ENCODE peak calls at places on chromosomes 12 and 14, in six cellular contexts. I, Y, A, T, S and E are unnamed samples.

GRCh38 chr12:100574262-100575074 is 984 bp downstream of the GAS2L3 start:
- DNase-seq in A (no peak), S (no peak), Y (no peak), T (no peak), I (no peak), E (no peak)

GRCh38 chr12:121467638-121468403 is 67.9 kb downstream of the RNF34 start:
- DNase-seq in Y (peak; percentile 36), S (no peak), A (peak; percentile 64), I (no peak), T (peak; percentile 81), E (no peak)

GRCh38 chr12:110279976-110280783 is 867 bp upstream of the ATP2A2 start:
- DNase-seq in Y (peak; percentile 58), T (no peak), S (no peak), I (peak; percentile 61), A (peak; percentile 70), E (peak; percentile 38)

GRCh38 chr12:69987453-69988102 is 162.6 kb downstream of the MYRFL start:
- DNase-seq in I (no peak), Y (no peak), A (no peak), T (no peak), S (peak; percentile 75), E (no peak)

GRCh38 chr14:106875503-106875902 is 1349.1 kb downstream of the TMEM121 start:
- DNase-seq in A (no peak), S (no peak), I (no peak), T (no peak), Y (peak; percentile 76), E (no peak)

GRCh38 chr12:31659087-31659942 is at the start of gene ETFBKMT:
- DNase-seq in S (peak; percentile 93), I (peak; percentile 82), Y (peak; percentile 87), A (peak; percentile 93), T (peak; percentile 92), E (peak; percentile 85)

GRCh38 chr12:58367041-58367440 is 425.7 kb downstream of the ATP23 start:
- DNase-seq in S (no peak), I (no peak), Y (no peak), A (no peak), T (no peak), E (no peak)

GRCh38 chr12:46303039-46303666 is 34.3 kb upstream of the SLC38A1 start:
- DNase-seq in S (peak; percentile 18), I (no peak), Y (no peak), T (no peak), A (peak; percentile 2), E (peak; percentile 41)

GRCh38 chr14:85813040-85813439 is 283.1 kb downstream of the FLRT2 start:
- DNase-seq in I (no peak), S (no peak), A (no peak), Y (no peak), T (no peak), E (no peak)

GRCh38 chr12:131643581-131644452 is 67.1 kb upstream of the SFSWAP start:
- DNase-seq in T (no peak), Y (no peak), A (no peak), I (no peak), S (no peak), E (no peak)

GRCh38 chr12:17875230-17875629 is 214.8 kb downstream of the RERGL start:
- DNase-seq in T (no peak), I (no peak), A (no peak), S (peak; percentile 3), Y (no peak), E (no peak)

GRCh38 chr12:2640709-2641108 is 154.1 kb upstream of the FKBP4 start:
- DNase-seq in Y (no peak), A (no peak), S (peak; percentile 81), T (peak; percentile 64), I (peak; percentile 32), E (no peak)

GRCh38 chr14:77645520-77646230 is 29.2 kb upstream of the SPTLC2 start:
- DNase-seq in Y (no peak), I (no peak), S (no peak), A (no peak), T (no peak), E (no peak)

GRCh38 chr12:10900972-10901371 is 8.4 kb downstream of the TAS2R13 start:
- DNase-seq in Y (no peak), T (no peak), S (no peak), A (no peak), I (no peak), E (no peak)

GRCh38 chr14:77409131-77409533 is 14.2 kb downstream of the NOXRED1 start:
- DNase-seq in I (no peak), Y (no peak), T (no peak), S (peak; percentile 21), A (no peak), E (no peak)

GRCh38 chr12:109761631-109761950 is 48.0 kb downstream of the FAM222A start:
- DNase-seq in S (no peak), Y (peak; percentile 19), A (no peak), T (peak; percentile 35), I (no peak), E (no peak)

GRCh38 chr14:23147676-23148075 is 28.6 kb upstream of the CEBPE start:
- DNase-seq in S (no peak), Y (peak; percentile 67), I (no peak), T (no peak), A (no peak), E (no peak)

GRCh38 chr12:113232787-113233585 is 11.7 kb downstream of the TPCN1 start:
- DNase-seq in Y (no peak), I (peak; percentile 69), S (no peak), T (no peak), A (peak; percentile 64), E (no peak)

DNA sequence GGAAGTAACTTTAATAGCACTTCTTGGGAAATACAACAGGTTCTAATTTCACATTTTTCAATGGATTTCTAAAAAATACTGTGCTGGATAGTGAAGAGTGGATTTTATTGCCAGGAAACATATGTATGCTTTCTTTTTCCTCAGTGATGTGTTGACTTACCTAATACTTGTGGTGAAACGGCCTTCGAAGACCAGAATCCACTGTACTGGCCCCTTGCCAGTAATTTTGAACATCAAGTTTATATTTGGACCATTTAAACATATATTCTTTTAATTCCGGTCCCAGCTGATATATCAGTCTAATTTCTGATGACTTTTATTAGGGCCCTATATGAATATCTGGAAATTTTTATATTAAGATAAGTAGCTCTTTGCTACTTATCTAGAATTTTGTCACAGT is 1.8 kb downstream of the MSRB3 start:
- DNase-seq in I (no peak), A (no peak), T (no peak), S (no peak), Y (no peak), E (no peak)
- H3K27ac ChIP-seq in I (no peak overlapping the region), A (no peak overlapping the region), T (no peak overlapping the region), S (no peak overlapping the region), Y (no peak overlapping the region), E (no peak overlapping the region)

DNA sequence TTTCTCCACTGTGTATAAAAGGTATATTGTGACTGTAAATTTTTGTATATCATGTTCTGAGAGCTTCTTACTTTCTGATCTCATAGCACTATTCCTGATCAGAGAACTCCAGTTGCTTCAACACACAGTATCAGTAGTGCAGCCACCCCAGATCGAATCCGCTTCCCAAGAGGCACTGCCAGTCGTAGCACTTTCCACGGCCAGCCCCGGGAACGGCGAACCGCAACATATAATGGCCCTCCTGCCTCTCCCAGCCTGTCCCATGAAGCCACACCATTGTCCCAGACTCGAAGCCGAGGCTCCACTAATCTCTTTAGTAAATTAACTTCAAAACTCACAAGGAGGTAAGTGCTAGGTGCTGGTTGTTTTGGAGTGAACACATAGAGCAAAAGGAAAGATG is 30.9 kb downstream of the CKB start:
- DNase-seq in A (no peak), S (no peak), Y (no peak), I (no peak), T (no peak), E (no peak)
- H3K27ac ChIP-seq in A (no peak overlapping the region), S (no peak overlapping the region), Y (no peak overlapping the region), I (no peak overlapping the region), T (no peak overlapping the region), E (no peak overlapping the region)

GRCh38 chr12:124742111-124742510 is 121.6 kb downstream of the SCARB1 start:
- DNase-seq in Y (no peak), A (no peak), S (no peak), T (no peak), I (no peak), E (no peak)
- H3K27ac ChIP-seq in Y (no peak overlapping the region), A (peak overlapping the region; percentile 60), S (no peak overlapping the region), T (no peak overlapping the region), I (no peak overlapping the region), E (peak overlapping the region; percentile 41)

DNA sequence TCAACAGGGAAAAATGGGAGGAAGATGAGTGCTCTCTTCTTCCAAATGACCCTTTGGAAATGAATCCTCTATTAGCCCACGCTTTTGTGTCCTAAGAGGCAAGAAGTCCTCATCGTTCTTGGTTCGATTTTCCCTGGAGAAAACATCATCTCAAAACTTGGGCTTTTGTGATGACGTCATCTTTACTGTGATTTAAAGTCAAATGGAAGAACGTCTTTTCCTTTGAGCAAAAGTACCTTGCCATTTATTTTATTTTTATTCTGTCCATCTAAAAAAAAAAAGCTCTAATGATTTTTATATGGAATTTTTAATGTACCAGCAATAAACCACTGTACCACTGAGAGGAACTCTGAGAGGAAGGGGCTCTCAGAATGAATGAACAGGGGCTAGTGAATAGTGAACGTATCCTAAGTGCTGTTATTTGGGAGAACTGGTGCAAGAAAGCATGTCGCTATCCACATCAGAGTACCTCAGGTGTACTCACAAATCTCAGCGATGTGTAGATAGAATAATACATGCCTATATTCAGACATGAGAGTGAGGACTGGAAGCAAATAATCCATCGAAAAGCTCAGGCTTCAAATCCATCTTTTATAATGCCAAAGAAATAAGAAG is 124.8 kb downstream of the HMGA2 start:
- DNase-seq in S (no peak), I (no peak), T (no peak), A (no peak), Y (no peak), E (no peak)
- H3K27ac ChIP-seq in S (peak overlapping the region; percentile 66), I (no peak overlapping the region), T (no peak overlapping the region), A (no peak overlapping the region), Y (no peak overlapping the region), E (no peak overlapping the region)

GRCh38 chr12:128818065-128819022 is 5.4 kb downstream of the SLC15A4 start:
- DNase-seq in S (no peak), A (no peak), T (no peak), I (no peak), Y (no peak), E (no peak)

GRCh38 chr12:128819293-128820144 is 4.2 kb downstream of the SLC15A4 start:
- DNase-seq in I (no peak), S (no peak), A (no peak), Y (no peak), T (no peak), E (no peak)

GRCh38 chr12:128820253-128820652 is 3.5 kb downstream of the SLC15A4 start:
- DNase-seq in Y (no peak), S (no peak), T (no peak), A (no peak), I (no peak), E (no peak)

GRCh38 chr12:128823216-128823915 is 392 bp downstream of the SLC15A4 start:
- DNase-seq in I (no peak), A (peak; percentile 62), S (no peak), T (peak; percentile 75), Y (no peak), E (no peak)

DNA sequence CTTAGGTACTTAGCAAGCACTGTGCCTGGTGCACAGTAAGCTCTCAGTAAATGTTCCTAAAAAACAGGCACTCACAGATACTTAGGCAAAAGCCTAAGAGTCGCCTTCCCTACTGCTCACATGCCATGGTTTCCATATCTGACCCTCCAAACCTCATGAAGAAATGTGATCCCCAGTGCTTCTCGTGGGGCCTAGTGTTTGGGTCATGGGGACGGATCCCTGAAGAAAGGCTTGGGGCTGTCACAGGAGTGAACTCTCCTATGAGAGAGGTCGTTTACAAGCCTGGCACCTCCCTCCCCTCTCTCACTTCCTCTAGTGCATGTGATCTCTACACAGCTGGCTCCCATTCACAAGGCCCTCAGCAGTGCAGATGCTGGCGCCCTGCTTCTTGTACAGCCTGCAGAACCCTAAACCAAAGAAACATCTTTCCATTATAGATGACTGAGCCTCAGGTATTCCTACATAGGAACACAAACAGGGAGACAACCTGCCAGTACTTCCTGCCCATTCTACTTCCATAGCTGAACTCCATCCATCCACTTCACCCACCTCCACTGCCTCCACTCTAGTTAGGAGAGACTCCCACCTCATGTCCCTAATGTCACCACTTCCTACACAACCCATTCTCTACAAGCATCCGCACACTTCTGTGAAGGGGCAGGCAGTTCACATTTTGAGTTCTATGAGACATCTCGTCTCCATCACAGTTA is 2.9 kb downstream of the SLC15A4 start:
- DNase-seq in Y (no peak), S (no peak), T (no peak), A (peak; percentile 44), I (no peak), E (peak; percentile 38)
- H3K27ac ChIP-seq in Y (no peak overlapping the region), S (no peak overlapping the region), T (no peak overlapping the region), A (peak overlapping the region; percentile 40), I (peak overlapping the region; percentile 8), E (no peak overlapping the region)